ENCODE peak calls at places on chromosomes 13 and 19, in four cellular contexts. V is GM23338, E is prostate gland, W is cardiac fibroblast. I is an unnamed sample.

GRCh38 chr19:44856438-44857083 is 10.5 kb downstream of the NECTIN2 start:
- DNase-seq in V (no peak), E (no peak), W (peak), I (no peak)

GRCh38 chr19:10797541-10798256 is 38.3 kb downstream of the TMED1 start:
- DNase-seq in V (no peak), E (no peak), W (peak), I (no peak)

GRCh38 chr19:18309525-18310064 is 13.3 kb downstream of the LSM4 start:
- DNase-seq in V (no peak), E (no peak), W (no peak), I (no peak)

GRCh38 chr13:112159575-112160547 is 92.9 kb downstream of the SOX1 start:
- DNase-seq in V (peak), E (no peak), W (no peak), I (no peak)

GRCh38 chr19:45187421-45188100 is 9.0 kb downstream of the BLOC1S3 start:
- DNase-seq in V (peak), E (no peak), W (no peak), I (no peak)

GRCh38 chr13:110298566-110299321 is 8.2 kb downstream of the COL4A1 start:
- DNase-seq in V (peak), E (no peak), W (peak), I (no peak)

GRCh38 chr13:106496072-106496997 is 39.1 kb downstream of the EFNB2 start:
- DNase-seq in V (no peak), E (no peak), W (peak), I (no peak)

GRCh38 chr13:44790289-44790688 is 199.0 kb downstream of the NUFIP1 start:
- DNase-seq in V (peak), E (no peak), W (no peak), I (no peak)

GRCh38 chr13:27130223-27131015 is 41.2 kb downstream of the USP12 start:
- DNase-seq in V (no peak), E (no peak), W (peak), I (no peak)

GRCh38 chr19:56751078-56751489 is 79.5 kb upstream of the ZNF835 start:
- DNase-seq in V (no peak), E (no peak), W (no peak), I (no peak)

GRCh38 chr19:50039968-50040367 is 14.2 kb downstream of the ZNF473 start:
- DNase-seq in V (no peak), E (no peak), W (peak), I (no peak)

GRCh38 chr19:51142119-51142518 is at the start of gene SIGLEC7:
- DNase-seq in V (no peak), E (no peak), W (no peak), I (no peak)

GRCh38 chr13:96020155-96020575 is 33.0 kb downstream of the UGGT2 start:
- DNase-seq in V (peak), E (peak), W (peak), I (peak)

GRCh38 chr13:31377946-31378345 is 178.2 kb downstream of the B3GLCT start:
- DNase-seq in V (no peak), E (no peak), W (no peak), I (no peak)

DNA sequence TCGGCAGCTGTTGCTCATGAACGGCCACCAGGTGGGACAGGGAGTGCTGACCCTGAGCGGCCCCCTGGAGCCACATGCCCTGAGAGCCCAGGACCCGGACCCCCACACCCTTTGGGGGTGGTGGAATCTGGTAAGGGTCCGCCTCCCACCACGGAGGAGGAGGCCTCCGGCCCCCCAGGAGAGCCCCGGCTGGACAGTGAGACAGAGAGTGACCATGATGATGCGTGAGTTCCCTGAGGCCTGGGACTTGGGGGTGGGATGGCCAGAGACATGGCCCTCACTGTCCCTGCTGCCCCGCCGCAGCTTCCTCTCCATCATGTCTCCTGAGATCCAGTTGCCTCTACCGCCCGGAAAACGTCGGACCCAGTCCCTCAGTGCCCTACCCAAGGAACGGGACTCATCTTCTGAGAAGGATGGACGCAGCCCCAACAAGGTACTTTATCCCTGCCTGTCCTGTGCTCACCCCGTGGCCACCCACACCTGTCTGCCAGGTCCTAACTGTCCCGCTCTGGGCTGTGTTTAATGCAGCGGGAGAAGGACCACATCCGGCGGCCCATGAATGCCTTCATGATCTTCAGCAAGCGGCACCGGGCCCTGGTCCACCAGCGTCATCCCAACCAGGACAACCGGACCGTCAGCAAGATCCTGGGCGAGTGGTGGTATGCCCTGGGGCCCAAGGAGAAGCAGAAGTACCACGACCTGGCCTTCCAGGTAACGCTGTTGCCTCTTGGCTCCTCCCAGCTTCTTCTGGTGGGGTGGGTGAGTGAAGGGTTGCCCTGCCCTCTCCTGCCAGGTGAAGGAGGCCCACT is 14.7 kb upstream of the PRR19 start:
- DNase-seq in V (no peak), E (no peak), W (no peak), I (no peak)
- H3K4me3 ChIP-seq in V (no peak), E (no peak), W (no peak), I (no peak)

GRCh38 chr19:38735257-38735686 is 9.0 kb downstream of the CAPN12 start:
- DNase-seq in V (peak), E (peak), W (no peak), I (no peak)

GRCh38 chr19:38734426-38735256 is 9.6 kb downstream of the CAPN12 start:
- DNase-seq in V (no peak), E (no peak), W (no peak), I (no peak)

GRCh38 chr19:38737297-38737865 is 6.9 kb downstream of the CAPN12 start:
- DNase-seq in V (no peak), E (no peak), W (no peak), I (no peak)

GRCh38 chr19:38736413-38737280 is 7.6 kb downstream of the CAPN12 start:
- DNase-seq in V (peak), E (peak), W (no peak), I (no peak)

DNA sequence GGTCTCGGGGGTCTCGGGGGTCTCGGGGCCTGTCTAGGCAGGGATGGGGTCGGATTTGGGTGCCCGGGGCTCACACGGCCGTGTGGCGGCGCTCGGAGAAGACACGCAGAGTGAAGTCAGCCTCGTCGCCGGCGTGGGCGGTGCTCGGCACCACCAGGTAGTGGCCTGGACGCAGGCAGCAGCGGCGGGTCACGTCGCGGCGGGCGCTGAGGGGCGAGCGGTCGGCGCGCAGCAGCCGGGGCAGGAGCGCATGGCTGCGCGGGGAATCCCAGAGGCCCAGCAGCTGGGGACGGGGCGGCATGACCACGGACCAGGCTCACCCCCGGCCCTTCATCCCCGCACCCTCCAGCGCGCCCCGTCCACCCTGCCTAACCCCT is 8.2 kb downstream of the CAPN12 start:
- DNase-seq in V (peak), E (peak), W (no peak), I (no peak)
- H3K4me3 ChIP-seq in V (peak), E (peak), W (peak), I (peak)

DNA sequence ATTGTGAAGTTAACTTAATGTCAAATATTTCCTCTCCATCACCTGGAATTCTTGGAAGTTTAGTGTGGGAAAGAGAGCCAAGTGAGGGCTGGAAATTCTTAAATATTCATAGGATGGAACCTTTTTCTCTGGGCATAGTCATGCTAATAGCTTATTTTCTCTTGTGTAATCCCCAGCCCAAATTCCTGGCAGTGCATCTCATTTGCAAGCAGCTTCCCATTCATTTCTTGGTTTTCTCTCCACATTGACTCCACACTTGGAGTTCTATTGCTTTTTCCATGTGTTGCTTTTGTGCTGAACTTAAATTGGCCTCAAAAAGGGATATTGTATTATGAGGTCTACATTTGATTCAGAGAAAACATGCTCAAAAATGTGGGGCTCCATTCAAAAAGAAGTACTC is 2471.6 kb downstream of the PCDH9 start:
- DNase-seq in V (peak), E (no peak), W (peak), I (no peak)
- H3K4me3 ChIP-seq in V (no peak), E (no peak), W (no peak), I (no peak)

DNA sequence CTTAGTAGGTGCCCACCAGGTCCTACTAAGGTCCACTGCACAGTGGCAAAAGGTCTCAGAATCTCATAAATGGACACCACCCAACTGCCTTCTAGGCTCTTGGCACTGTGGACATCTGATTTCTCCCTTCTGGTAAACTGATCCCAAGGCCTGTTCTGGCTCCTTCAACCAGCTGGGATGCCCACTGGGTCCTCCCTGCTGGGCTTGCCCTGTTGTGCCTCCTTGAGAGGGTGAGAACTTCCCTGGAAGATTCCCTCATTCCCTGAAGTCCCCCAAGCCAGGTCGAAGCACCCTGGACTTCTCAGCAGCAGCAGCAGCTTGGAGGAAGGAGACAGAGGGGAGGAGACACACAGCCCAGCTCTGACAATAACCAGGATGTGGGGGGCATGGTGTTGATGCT is 6.6 kb upstream of the ZNF492 start:
- DNase-seq in V (no peak), E (no peak), W (no peak), I (no peak)
- H3K4me3 ChIP-seq in V (no peak), E (no peak), W (no peak), I (no peak)

DNA sequence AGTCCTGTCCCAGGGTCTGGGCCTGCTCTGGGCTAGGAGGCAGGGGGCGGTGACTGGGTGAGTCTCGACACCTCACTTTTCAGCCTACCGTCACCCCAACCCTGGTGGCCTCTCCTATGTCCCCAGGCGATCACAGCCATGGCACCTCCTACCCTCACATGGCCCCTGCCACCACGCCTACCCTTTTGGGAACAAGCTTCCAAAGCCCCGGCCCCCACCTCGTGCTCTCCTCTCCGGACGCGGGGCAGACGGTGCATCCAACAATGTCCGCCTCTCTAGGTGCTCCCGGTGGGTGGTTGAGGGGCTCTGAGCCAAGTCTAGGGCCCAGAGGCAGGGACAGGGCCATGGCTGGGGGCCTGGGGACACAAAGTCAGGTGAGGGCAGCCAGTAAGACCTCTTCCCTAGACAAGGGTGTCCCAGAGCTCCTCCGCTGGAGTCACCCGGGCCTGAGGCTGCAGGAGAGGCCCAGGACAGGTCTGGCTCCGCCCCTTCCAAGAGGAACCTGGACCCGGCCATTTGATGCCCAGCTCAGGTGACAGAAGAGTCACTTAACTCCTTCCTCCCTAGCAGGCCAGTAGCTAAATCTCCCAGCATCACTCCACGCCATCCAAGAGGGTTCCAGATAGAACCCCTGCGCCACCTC is at the start of gene SYNE4:
- DNase-seq in V (peak), E (peak), W (no peak), I (peak)
- H3K4me3 ChIP-seq in V (peak), E (peak), W (peak), I (peak)

DNA sequence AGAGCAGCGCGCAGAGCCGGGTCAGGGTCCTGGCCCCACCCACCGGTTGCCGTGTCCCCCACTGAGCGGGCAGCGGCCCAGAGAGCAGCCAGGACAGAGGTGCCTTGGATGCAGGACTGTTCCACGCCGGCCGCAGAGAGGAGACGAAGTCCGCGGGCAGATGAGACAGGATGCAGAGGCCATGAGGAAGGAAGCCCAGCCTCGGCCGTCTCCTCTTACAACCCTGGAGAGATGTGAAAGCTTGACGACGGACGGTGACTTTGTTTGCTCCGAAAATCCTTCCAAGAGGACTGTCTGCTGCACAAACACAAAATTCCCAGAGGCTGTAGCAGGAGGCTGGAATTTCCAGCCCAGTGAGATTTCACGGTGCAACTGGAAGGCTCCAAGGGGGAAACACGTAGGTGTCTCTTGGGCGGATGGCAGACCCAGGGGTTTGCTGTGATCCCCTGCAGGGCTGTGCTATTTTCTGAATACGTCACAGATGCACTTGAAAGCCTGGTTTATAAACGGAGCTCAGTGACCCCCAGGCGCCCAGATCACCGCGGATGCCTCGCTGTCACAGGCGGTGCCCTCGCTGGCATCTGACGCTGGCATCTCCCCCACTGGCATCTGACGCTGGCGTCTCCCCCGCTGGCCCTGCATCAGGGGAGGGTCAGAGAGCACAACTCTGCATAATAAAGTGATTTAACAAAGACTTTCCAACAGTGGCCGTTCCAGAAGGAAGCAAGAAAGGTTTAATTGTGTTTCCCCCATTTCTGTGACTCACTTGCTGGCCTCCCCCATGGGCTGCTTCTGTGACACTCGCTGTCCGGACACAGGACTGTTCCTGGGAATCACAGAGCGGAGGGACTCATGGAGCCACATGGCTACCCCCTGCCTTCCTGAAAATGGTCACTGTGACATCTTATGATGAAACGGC is 62.0 kb upstream of the C13orf46 start:
- DNase-seq in V (no peak), E (peak), W (no peak), I (peak)
- H3K4me3 ChIP-seq in V (no peak), E (no peak), W (no peak), I (no peak)

DNA sequence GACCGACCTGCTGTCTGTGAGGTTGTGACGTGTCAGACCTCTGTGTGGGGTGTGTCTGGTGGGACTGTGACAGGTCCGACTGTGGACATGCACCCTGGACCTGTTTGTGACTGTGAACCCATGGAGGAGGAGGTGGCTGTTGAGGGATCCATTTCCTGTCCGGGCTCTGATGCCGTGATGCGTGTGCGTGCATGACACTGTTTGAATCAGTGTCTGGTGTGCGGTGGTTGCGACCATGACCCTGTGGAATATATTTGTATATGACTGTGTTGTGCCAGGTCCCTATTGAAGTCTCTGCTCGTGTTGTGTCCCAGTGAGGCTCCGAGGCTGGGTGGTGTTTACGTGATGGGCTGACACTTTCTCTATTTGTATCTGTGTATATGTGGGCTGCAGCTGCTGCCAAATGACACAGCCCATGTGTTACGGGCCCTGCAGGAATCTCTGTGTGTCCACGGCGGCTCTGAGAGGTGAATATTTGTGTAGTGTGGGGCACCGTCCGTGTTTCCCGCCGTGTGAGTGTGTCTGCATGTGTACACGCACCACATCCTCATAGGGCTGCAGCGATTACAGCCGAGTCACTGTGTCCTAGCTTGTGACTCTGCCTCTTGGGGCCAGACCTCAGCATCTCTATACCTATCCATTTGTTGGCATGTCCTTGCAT is 18.3 kb downstream of the CCDC97 start:
- DNase-seq in V (no peak), E (no peak), W (peak), I (no peak)
- H3K4me3 ChIP-seq in V (no peak), E (no peak), W (no peak), I (no peak)

I was measured in LNCaP clone FGC.